ENCODE peak calls at places on chromosomes 16 and 17, in ten cellular contexts. S is ELR; L is ureter; X is DMS53; P is left ventricle myocardium superior; Z is kidney glomerular epithelial cell; M is caudate nucleus; T is stimulated activated CD4-positive, alpha-beta T cell treated with anti-CD3 and anti-CD28 coated beads, Interleukin-1b, Interleukin-23, amount 100 ng/mL, for 48 hours; Q is cardiac fibroblast; I is left kidney. E is an unnamed sample.

GRCh38 chr16:80971814-80972213 is 34.9 kb downstream of the CMC2 start:
- DNase-seq in S (no peak), L (no peak), X (peak; percentile 86), P (no peak), Z (no peak), M (no peak), T (no peak), Q (no peak), I (peak; percentile 39), E (no peak)

GRCh38 chr17:16937431-16937830 is 34.5 kb downstream of the TNFRSF13B start:
- DNase-seq in S (no peak), L (peak; percentile 38), X (no peak), P (peak; percentile 9), Z (no peak), M (no peak), T (no peak), Q (no peak), I (no peak), E (no peak)

GRCh38 chr17:49926886-49927285 is 42.1 kb upstream of the DLX4 start:
- DNase-seq in S (no peak), L (no peak), X (no peak), P (peak; percentile 83), Z (no peak), M (no peak), T (no peak), Q (peak; percentile 86), I (no peak), E (no peak)

GRCh38 chr17:81990836-81991683 is 13.6 kb downstream of the ASPSCR1 start:
- DNase-seq in S (no peak), L (no peak), X (no peak), P (no peak), Z (no peak), M (no peak), T (no peak), Q (no peak), I (no peak), E (no peak)

GRCh38 chr17:65498831-65499230 is 62.6 kb downstream of the AXIN2 start:
- DNase-seq in S (no peak), L (no peak), X (no peak), P (no peak), Z (no peak), M (no peak), T (no peak), Q (no peak), I (no peak), E (no peak)

GRCh38 chr17:50259484-50260324 is 14.6 kb upstream of the TMEM92 start:
- DNase-seq in S (no peak), L (no peak), X (no peak), P (no peak), Z (no peak), M (no peak), T (no peak), Q (no peak), I (no peak), E (no peak)

GRCh38 chr17:1650731-1651558 is 1.3 kb upstream of the RILP start:
- DNase-seq in S (no peak), L (no peak), X (peak; percentile 20), P (peak; percentile 25), Z (no peak), M (no peak), T (no peak), Q (no peak), I (no peak), E (no peak)

GRCh38 chr16:81467072-81467471 is 22.5 kb downstream of the CMIP start:
- DNase-seq in S (no peak), L (no peak), X (no peak), P (no peak), Z (no peak), M (no peak), T (no peak), Q (no peak), I (no peak), E (no peak)

GRCh38 chr17:44921122-44921882 is 6.0 kb upstream of the GFAP start:
- DNase-seq in S (no peak), L (no peak), X (no peak), P (peak; percentile 69), Z (no peak), M (no peak), T (no peak), Q (peak; percentile 18), I (peak; percentile 60), E (no peak)